ENCODE peak calls at places on chromosomes 11 and 22, in nine cellular contexts. One of them, this sample, is unnamed.

GRCh38 chr11:28666632-28667031 is 558.4 kb downstream of the METTL15 start:
- DNase-seq in T-helper 1 cell: no peak
- DNase-seq in stimulated activated CD8-positive, alpha-beta memory T cell treated with anti-CD3 and anti-CD28 coated beads, Interleukin-15, amount 100 ng/mL, for 24 hours: no peak
- DNase-seq in activated T-helper 1 cell treated with anti-CD3 and anti-CD28 coated beads, Interleukin-12 subunit alpha, Interleukin-12 subunit beta, Interleukin-2, Interleukin-4 antibody, amounts not matched to agents 30 ng/mL and 10 ng/mL and 1 ng/mL, durations not matched to agents 14 hours and 24 hours and 36 hours: no peak
- DNase-seq in activated CD4-positive, alpha-beta memory T cell treated with anti-CD3 and anti-CD28 coated beads, Interleukin-2, amount 10 ng/mL, durations not matched to agents 7 days and 5 days: no peak
- DNase-seq in NCI-H1694: no peak
- DNase-seq in dermis blood vessel endothelial cell: no peak
- DNase-seq in nephron progenitor cell: no peak
- DNase-seq in SJSA1: no peak
- DNase-seq in this sample: no peak

GRCh38 chr11:74134661-74135515 is 35.9 kb downstream of the C2CD3 start:
- DNase-seq in NCI-H1694: no peak
- DNase-seq in activated CD4-positive, alpha-beta memory T cell treated with anti-CD3 and anti-CD28 coated beads, Interleukin-2, amount 10 ng/mL, durations not matched to agents 7 days and 5 days: no peak
- DNase-seq in stimulated activated CD8-positive, alpha-beta memory T cell treated with anti-CD3 and anti-CD28 coated beads, Interleukin-15, amount 100 ng/mL, for 24 hours: no peak
- DNase-seq in nephron progenitor cell: no peak
- DNase-seq in dermis blood vessel endothelial cell: no peak
- DNase-seq in activated T-helper 1 cell treated with anti-CD3 and anti-CD28 coated beads, Interleukin-12 subunit alpha, Interleukin-12 subunit beta, Interleukin-2, Interleukin-4 antibody, amounts not matched to agents 30 ng/mL and 10 ng/mL and 1 ng/mL, durations not matched to agents 14 hours and 24 hours and 36 hours: no peak
- DNase-seq in SJSA1: no peak
- DNase-seq in T-helper 1 cell: no peak
- DNase-seq in this sample: no peak

GRCh38 chr22:19174106-19175025 is 4.2 kb downstream of the SLC25A1 start:
- DNase-seq in NCI-H1694: no peak
- DNase-seq in SJSA1: no peak
- DNase-seq in T-helper 1 cell: no peak
- DNase-seq in dermis blood vessel endothelial cell: peak
- DNase-seq in activated T-helper 1 cell treated with anti-CD3 and anti-CD28 coated beads, Interleukin-12 subunit alpha, Interleukin-12 subunit beta, Interleukin-2, Interleukin-4 antibody, amounts not matched to agents 30 ng/mL and 10 ng/mL and 1 ng/mL, durations not matched to agents 14 hours and 24 hours and 36 hours: no peak
- DNase-seq in activated CD4-positive, alpha-beta memory T cell treated with anti-CD3 and anti-CD28 coated beads, Interleukin-2, amount 10 ng/mL, durations not matched to agents 7 days and 5 days: no peak
- DNase-seq in stimulated activated CD8-positive, alpha-beta memory T cell treated with anti-CD3 and anti-CD28 coated beads, Interleukin-15, amount 100 ng/mL, for 24 hours: no peak
- DNase-seq in nephron progenitor cell: peak
- DNase-seq in this sample: no peak

GRCh38 chr22:18970180-18970947 is 34.3 kb upstream of the PRODH start:
- DNase-seq in SJSA1: peak
- DNase-seq in NCI-H1694: no peak
- DNase-seq in activated CD4-positive, alpha-beta memory T cell treated with anti-CD3 and anti-CD28 coated beads, Interleukin-2, amount 10 ng/mL, durations not matched to agents 7 days and 5 days: no peak
- DNase-seq in activated T-helper 1 cell treated with anti-CD3 and anti-CD28 coated beads, Interleukin-12 subunit alpha, Interleukin-12 subunit beta, Interleukin-2, Interleukin-4 antibody, amounts not matched to agents 30 ng/mL and 10 ng/mL and 1 ng/mL, durations not matched to agents 14 hours and 24 hours and 36 hours: no peak
- DNase-seq in nephron progenitor cell: peak
- DNase-seq in T-helper 1 cell: no peak
- DNase-seq in stimulated activated CD8-positive, alpha-beta memory T cell treated with anti-CD3 and anti-CD28 coated beads, Interleukin-15, amount 100 ng/mL, for 24 hours: no peak
- DNase-seq in dermis blood vessel endothelial cell: peak
- DNase-seq in this sample: no peak

GRCh38 chr11:84261707-84262106 is 975.5 kb upstream of the CCDC90B start:
- DNase-seq in dermis blood vessel endothelial cell: no peak
- DNase-seq in NCI-H1694: no peak
- DNase-seq in nephron progenitor cell: no peak
- DNase-seq in activated CD4-positive, alpha-beta memory T cell treated with anti-CD3 and anti-CD28 coated beads, Interleukin-2, amount 10 ng/mL, durations not matched to agents 7 days and 5 days: no peak
- DNase-seq in T-helper 1 cell: no peak
- DNase-seq in stimulated activated CD8-positive, alpha-beta memory T cell treated with anti-CD3 and anti-CD28 coated beads, Interleukin-15, amount 100 ng/mL, for 24 hours: no peak
- DNase-seq in activated T-helper 1 cell treated with anti-CD3 and anti-CD28 coated beads, Interleukin-12 subunit alpha, Interleukin-12 subunit beta, Interleukin-2, Interleukin-4 antibody, amounts not matched to agents 30 ng/mL and 10 ng/mL and 1 ng/mL, durations not matched to agents 14 hours and 24 hours and 36 hours: no peak
- DNase-seq in SJSA1: no peak
- DNase-seq in this sample: no peak

GRCh38 chr11:102186836-102187235 is 76.6 kb downstream of the YAP1 start:
- DNase-seq in activated CD4-positive, alpha-beta memory T cell treated with anti-CD3 and anti-CD28 coated beads, Interleukin-2, amount 10 ng/mL, durations not matched to agents 7 days and 5 days: no peak
- DNase-seq in activated T-helper 1 cell treated with anti-CD3 and anti-CD28 coated beads, Interleukin-12 subunit alpha, Interleukin-12 subunit beta, Interleukin-2, Interleukin-4 antibody, amounts not matched to agents 30 ng/mL and 10 ng/mL and 1 ng/mL, durations not matched to agents 14 hours and 24 hours and 36 hours: no peak
- DNase-seq in stimulated activated CD8-positive, alpha-beta memory T cell treated with anti-CD3 and anti-CD28 coated beads, Interleukin-15, amount 100 ng/mL, for 24 hours: no peak
- DNase-seq in SJSA1: no peak
- DNase-seq in T-helper 1 cell: no peak
- DNase-seq in NCI-H1694: no peak
- DNase-seq in dermis blood vessel endothelial cell: no peak
- DNase-seq in nephron progenitor cell: peak
- DNase-seq in this sample: no peak

GRCh38 chr11:2563216-2564007 is 118.6 kb downstream of the KCNQ1 start:
- DNase-seq in stimulated activated CD8-positive, alpha-beta memory T cell treated with anti-CD3 and anti-CD28 coated beads, Interleukin-15, amount 100 ng/mL, for 24 hours: no peak
- DNase-seq in SJSA1: no peak
- DNase-seq in T-helper 1 cell: no peak
- DNase-seq in nephron progenitor cell: no peak
- DNase-seq in activated T-helper 1 cell treated with anti-CD3 and anti-CD28 coated beads, Interleukin-12 subunit alpha, Interleukin-12 subunit beta, Interleukin-2, Interleukin-4 antibody, amounts not matched to agents 30 ng/mL and 10 ng/mL and 1 ng/mL, durations not matched to agents 14 hours and 24 hours and 36 hours: no peak
- DNase-seq in NCI-H1694: no peak
- DNase-seq in activated CD4-positive, alpha-beta memory T cell treated with anti-CD3 and anti-CD28 coated beads, Interleukin-2, amount 10 ng/mL, durations not matched to agents 7 days and 5 days: no peak
- DNase-seq in dermis blood vessel endothelial cell: no peak
- DNase-seq in this sample: no peak

GRCh38 chr11:15800121-15800800 is 556.1 kb downstream of the SOX6 start:
- DNase-seq in nephron progenitor cell: no peak
- DNase-seq in dermis blood vessel endothelial cell: no peak
- DNase-seq in T-helper 1 cell: no peak
- DNase-seq in SJSA1: peak
- DNase-seq in activated CD4-positive, alpha-beta memory T cell treated with anti-CD3 and anti-CD28 coated beads, Interleukin-2, amount 10 ng/mL, durations not matched to agents 7 days and 5 days: no peak
- DNase-seq in activated T-helper 1 cell treated with anti-CD3 and anti-CD28 coated beads, Interleukin-12 subunit alpha, Interleukin-12 subunit beta, Interleukin-2, Interleukin-4 antibody, amounts not matched to agents 30 ng/mL and 10 ng/mL and 1 ng/mL, durations not matched to agents 14 hours and 24 hours and 36 hours: no peak
- DNase-seq in stimulated activated CD8-positive, alpha-beta memory T cell treated with anti-CD3 and anti-CD28 coated beads, Interleukin-15, amount 100 ng/mL, for 24 hours: no peak
- DNase-seq in NCI-H1694: no peak
- DNase-seq in this sample: no peak

GRCh38 chr11:13242564-13242963 is 35.0 kb upstream of the BMAL1 start:
- DNase-seq in dermis blood vessel endothelial cell: no peak
- DNase-seq in NCI-H1694: no peak
- DNase-seq in activated T-helper 1 cell treated with anti-CD3 and anti-CD28 coated beads, Interleukin-12 subunit alpha, Interleukin-12 subunit beta, Interleukin-2, Interleukin-4 antibody, amounts not matched to agents 30 ng/mL and 10 ng/mL and 1 ng/mL, durations not matched to agents 14 hours and 24 hours and 36 hours: no peak
- DNase-seq in stimulated activated CD8-positive, alpha-beta memory T cell treated with anti-CD3 and anti-CD28 coated beads, Interleukin-15, amount 100 ng/mL, for 24 hours: no peak
- DNase-seq in T-helper 1 cell: no peak
- DNase-seq in activated CD4-positive, alpha-beta memory T cell treated with anti-CD3 and anti-CD28 coated beads, Interleukin-2, amount 10 ng/mL, durations not matched to agents 7 days and 5 days: no peak
- DNase-seq in SJSA1: no peak
- DNase-seq in nephron progenitor cell: no peak
- DNase-seq in this sample: no peak

GRCh38 chr11:1468002-1468401 is 18.6 kb downstream of the MOB2 start:
- DNase-seq in SJSA1: no peak
- DNase-seq in T-helper 1 cell: no peak
- DNase-seq in NCI-H1694: no peak
- DNase-seq in dermis blood vessel endothelial cell: no peak
- DNase-seq in activated CD4-positive, alpha-beta memory T cell treated with anti-CD3 and anti-CD28 coated beads, Interleukin-2, amount 10 ng/mL, durations not matched to agents 7 days and 5 days: no peak
- DNase-seq in stimulated activated CD8-positive, alpha-beta memory T cell treated with anti-CD3 and anti-CD28 coated beads, Interleukin-15, amount 100 ng/mL, for 24 hours: no peak
- DNase-seq in nephron progenitor cell: no peak
- DNase-seq in activated T-helper 1 cell treated with anti-CD3 and anti-CD28 coated beads, Interleukin-12 subunit alpha, Interleukin-12 subunit beta, Interleukin-2, Interleukin-4 antibody, amounts not matched to agents 30 ng/mL and 10 ng/mL and 1 ng/mL, durations not matched to agents 14 hours and 24 hours and 36 hours: no peak
- DNase-seq in this sample: no peak

GRCh38 chr11:119864836-119865235 is 135.8 kb upstream of the NECTIN1 start:
- DNase-seq in activated T-helper 1 cell treated with anti-CD3 and anti-CD28 coated beads, Interleukin-12 subunit alpha, Interleukin-12 subunit beta, Interleukin-2, Interleukin-4 antibody, amounts not matched to agents 30 ng/mL and 10 ng/mL and 1 ng/mL, durations not matched to agents 14 hours and 24 hours and 36 hours: no peak
- DNase-seq in stimulated activated CD8-positive, alpha-beta memory T cell treated with anti-CD3 and anti-CD28 coated beads, Interleukin-15, amount 100 ng/mL, for 24 hours: no peak
- DNase-seq in dermis blood vessel endothelial cell: no peak
- DNase-seq in NCI-H1694: no peak
- DNase-seq in SJSA1: no peak
- DNase-seq in activated CD4-positive, alpha-beta memory T cell treated with anti-CD3 and anti-CD28 coated beads, Interleukin-2, amount 10 ng/mL, durations not matched to agents 7 days and 5 days: no peak
- DNase-seq in T-helper 1 cell: no peak
- DNase-seq in nephron progenitor cell: no peak
- DNase-seq in this sample: no peak

GRCh38 chr22:40703174-40703573 is 23.9 kb downstream of the MCHR1 start:
- DNase-seq in T-helper 1 cell: no peak
- DNase-seq in nephron progenitor cell: no peak
- DNase-seq in stimulated activated CD8-positive, alpha-beta memory T cell treated with anti-CD3 and anti-CD28 coated beads, Interleukin-15, amount 100 ng/mL, for 24 hours: no peak
- DNase-seq in NCI-H1694: no peak
- DNase-seq in activated T-helper 1 cell treated with anti-CD3 and anti-CD28 coated beads, Interleukin-12 subunit alpha, Interleukin-12 subunit beta, Interleukin-2, Interleukin-4 antibody, amounts not matched to agents 30 ng/mL and 10 ng/mL and 1 ng/mL, durations not matched to agents 14 hours and 24 hours and 36 hours: no peak
- DNase-seq in dermis blood vessel endothelial cell: no peak
- DNase-seq in SJSA1: no peak
- DNase-seq in activated CD4-positive, alpha-beta memory T cell treated with anti-CD3 and anti-CD28 coated beads, Interleukin-2, amount 10 ng/mL, durations not matched to agents 7 days and 5 days: no peak
- DNase-seq in this sample: no peak

GRCh38 chr22:21866821-21867527 is 471 bp downstream of the MAPK1 start:
- DNase-seq in activated T-helper 1 cell treated with anti-CD3 and anti-CD28 coated beads, Interleukin-12 subunit alpha, Interleukin-12 subunit beta, Interleukin-2, Interleukin-4 antibody, amounts not matched to agents 30 ng/mL and 10 ng/mL and 1 ng/mL, durations not matched to agents 14 hours and 24 hours and 36 hours: peak
- DNase-seq in dermis blood vessel endothelial cell: peak
- DNase-seq in stimulated activated CD8-positive, alpha-beta memory T cell treated with anti-CD3 and anti-CD28 coated beads, Interleukin-15, amount 100 ng/mL, for 24 hours: no peak
- DNase-seq in nephron progenitor cell: no peak
- DNase-seq in T-helper 1 cell: no peak
- DNase-seq in SJSA1: peak
- DNase-seq in activated CD4-positive, alpha-beta memory T cell treated with anti-CD3 and anti-CD28 coated beads, Interleukin-2, amount 10 ng/mL, durations not matched to agents 7 days and 5 days: peak
- DNase-seq in NCI-H1694: no peak
- DNase-seq in this sample: peak

GRCh38 chr11:32233928-32234327 is 143.1 kb downstream of the RCN1 start:
- DNase-seq in stimulated activated CD8-positive, alpha-beta memory T cell treated with anti-CD3 and anti-CD28 coated beads, Interleukin-15, amount 100 ng/mL, for 24 hours: no peak
- DNase-seq in nephron progenitor cell: no peak
- DNase-seq in SJSA1: no peak
- DNase-seq in activated T-helper 1 cell treated with anti-CD3 and anti-CD28 coated beads, Interleukin-12 subunit alpha, Interleukin-12 subunit beta, Interleukin-2, Interleukin-4 antibody, amounts not matched to agents 30 ng/mL and 10 ng/mL and 1 ng/mL, durations not matched to agents 14 hours and 24 hours and 36 hours: no peak
- DNase-seq in dermis blood vessel endothelial cell: no peak
- DNase-seq in T-helper 1 cell: no peak
- DNase-seq in NCI-H1694: no peak
- DNase-seq in activated CD4-positive, alpha-beta memory T cell treated with anti-CD3 and anti-CD28 coated beads, Interleukin-2, amount 10 ng/mL, durations not matched to agents 7 days and 5 days: no peak
- DNase-seq in this sample: no peak

GRCh38 chr11:72813740-72814138 is 472 bp upstream of the ATG16L2 start:
- DNase-seq in dermis blood vessel endothelial cell: peak
- DNase-seq in activated CD4-positive, alpha-beta memory T cell treated with anti-CD3 and anti-CD28 coated beads, Interleukin-2, amount 10 ng/mL, durations not matched to agents 7 days and 5 days: no peak
- DNase-seq in nephron progenitor cell: no peak
- DNase-seq in NCI-H1694: peak
- DNase-seq in SJSA1: peak
- DNase-seq in T-helper 1 cell: no peak
- DNase-seq in activated T-helper 1 cell treated with anti-CD3 and anti-CD28 coated beads, Interleukin-12 subunit alpha, Interleukin-12 subunit beta, Interleukin-2, Interleukin-4 antibody, amounts not matched to agents 30 ng/mL and 10 ng/mL and 1 ng/mL, durations not matched to agents 14 hours and 24 hours and 36 hours: no peak
- DNase-seq in stimulated activated CD8-positive, alpha-beta memory T cell treated with anti-CD3 and anti-CD28 coated beads, Interleukin-15, amount 100 ng/mL, for 24 hours: no peak
- DNase-seq in this sample: no peak

GRCh38 chr11:46490576-46491100 is 99.1 kb upstream of the CHRM4 start:
- DNase-seq in nephron progenitor cell: no peak
- DNase-seq in NCI-H1694: no peak
- DNase-seq in SJSA1: no peak
- DNase-seq in T-helper 1 cell: no peak
- DNase-seq in activated CD4-positive, alpha-beta memory T cell treated with anti-CD3 and anti-CD28 coated beads, Interleukin-2, amount 10 ng/mL, durations not matched to agents 7 days and 5 days: no peak
- DNase-seq in activated T-helper 1 cell treated with anti-CD3 and anti-CD28 coated beads, Interleukin-12 subunit alpha, Interleukin-12 subunit beta, Interleukin-2, Interleukin-4 antibody, amounts not matched to agents 30 ng/mL and 10 ng/mL and 1 ng/mL, durations not matched to agents 14 hours and 24 hours and 36 hours: no peak
- DNase-seq in stimulated activated CD8-positive, alpha-beta memory T cell treated with anti-CD3 and anti-CD28 coated beads, Interleukin-15, amount 100 ng/mL, for 24 hours: no peak
- DNase-seq in dermis blood vessel endothelial cell: peak
- DNase-seq in this sample: no peak